ENCODE peak calls at places on chromosomes 12 and 14, in eight cellular contexts. W, S, Q, D, H, R, B and K are unnamed samples. For H3K4me1, the result is how much of the 10 kb centered on the place peaks cover.

GRCh38 chr12:45660330-45660729 is 69.2 kb upstream of the ARID2 start:
- DNase-seq in R (peak), B (peak), Q (no peak), D (peak), S (no peak), H (no peak), W (no peak), K (peak)

GRCh38 chr14:36264107-36264506 is 56.3 kb downstream of the MBIP start:
- DNase-seq in R (no peak), W (no peak), S (no peak), D (no peak), Q (no peak), H (no peak), B (no peak), K (no peak)

GRCh38 chr12:102948941-102949352 is 8.5 kb upstream of the ASCL1 start:
- DNase-seq in W (peak), B (peak), S (peak), R (peak), H (peak), D (peak), Q (peak), K (no peak)

GRCh38 chr14:87102979-87103378 is 890.0 kb downstream of the GALC start:
- DNase-seq in W (no peak), H (no peak), B (no peak), D (peak), Q (no peak), R (no peak), S (no peak), K (no peak)

GRCh38 chr14:75392686-75393641 is 34.9 kb upstream of the JDP2 start:
- DNase-seq in B (no peak), Q (no peak), D (no peak), W (no peak), R (no peak), S (no peak), H (no peak), K (no peak)

GRCh38 chr14:49982522-49982951 is 89.7 kb downstream of the ARF6 start:
- DNase-seq in B (peak), D (peak), Q (no peak), S (no peak), R (no peak), H (peak), W (peak), K (no peak)

GRCh38 chr14:51600658-51601057 is 51.1 kb upstream of the FRMD6 start:
- DNase-seq in W (no peak), D (no peak), Q (no peak), S (no peak), H (no peak), B (peak), R (no peak), K (no peak)

GRCh38 chr14:36091096-36091495 is 85.4 kb downstream of the PTCSC3 start:
- DNase-seq in W (peak), R (no peak), D (peak), B (peak), H (no peak), S (no peak), Q (no peak), K (no peak)

GRCh38 chr14:63470877-63471565 is 72.2 kb downstream of the PPP2R5E start:
- DNase-seq in S (no peak), B (peak), Q (no peak), H (no peak), D (peak), W (peak), R (no peak), K (no peak)

GRCh38 chr12:81888341-81888740 is 129.2 kb upstream of the PPFIA2 start:
- DNase-seq in W (peak), D (peak), Q (no peak), S (no peak), R (no peak), B (no peak), H (no peak), K (no peak)

GRCh38 chr14:88248606-88249005 is 74.5 kb downstream of the KCNK10 start:
- DNase-seq in B (peak), W (no peak), H (no peak), Q (no peak), S (no peak), R (no peak), D (peak), K (no peak)

GRCh38 chr14:49598479-49599301 is at the start of gene LRR1:
- DNase-seq in Q (peak), R (peak), W (peak), H (peak), D (peak), S (peak), B (peak), K (peak)

GRCh38 chr14:73783107-73783727 is 68.4 kb upstream of the PTGR2 start:
- DNase-seq in D (no peak), W (peak), R (no peak), B (no peak), H (no peak), S (no peak), Q (no peak), K (no peak)

GRCh38 chr14:73780896-73781295 is 66.7 kb upstream of the PNMA1 start:
- DNase-seq in S (no peak), B (no peak), W (no peak), Q (no peak), R (no peak), H (no peak), D (no peak), K (no peak)

GRCh38 chr14:73778736-73779135 is 64.6 kb upstream of the PNMA1 start:
- DNase-seq in Q (no peak), R (no peak), S (no peak), D (no peak), H (no peak), W (no peak), B (no peak), K (no peak)

GRCh38 chr14:73782623-73783022 is 68.4 kb upstream of the PNMA1 start:
- DNase-seq in B (no peak), W (no peak), D (no peak), S (no peak), Q (no peak), H (no peak), R (no peak), K (no peak)

DNA sequence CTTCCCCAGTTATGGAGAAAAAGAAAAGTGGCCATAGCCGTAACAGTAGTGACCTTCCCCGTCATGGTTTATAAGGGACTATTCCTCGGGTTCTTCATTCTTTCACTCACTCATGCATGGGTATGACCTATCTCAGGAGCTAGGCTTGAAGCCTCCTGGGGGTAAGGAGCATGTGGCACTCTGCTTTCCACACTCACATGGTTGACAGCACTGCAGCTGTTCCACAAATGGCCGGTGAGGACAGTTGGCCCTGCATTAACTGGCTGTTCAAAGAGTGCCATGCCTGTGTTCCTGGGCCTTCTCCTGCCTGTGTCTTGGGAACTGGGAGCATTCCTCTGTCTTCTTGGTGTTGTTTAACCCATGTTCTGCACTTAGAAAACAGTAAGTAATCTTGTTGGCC is 66.2 kb upstream of the PNMA1 start:
- DNase-seq in H (no peak), B (no peak), W (no peak), S (no peak), Q (no peak), D (no peak), R (no peak), K (no peak)
- H3K4me1 ChIP-seq in H (half or more), B (under half), W (under half), S (under half), Q (under half), D (under half), R (half or more), K (half or more)

DNA sequence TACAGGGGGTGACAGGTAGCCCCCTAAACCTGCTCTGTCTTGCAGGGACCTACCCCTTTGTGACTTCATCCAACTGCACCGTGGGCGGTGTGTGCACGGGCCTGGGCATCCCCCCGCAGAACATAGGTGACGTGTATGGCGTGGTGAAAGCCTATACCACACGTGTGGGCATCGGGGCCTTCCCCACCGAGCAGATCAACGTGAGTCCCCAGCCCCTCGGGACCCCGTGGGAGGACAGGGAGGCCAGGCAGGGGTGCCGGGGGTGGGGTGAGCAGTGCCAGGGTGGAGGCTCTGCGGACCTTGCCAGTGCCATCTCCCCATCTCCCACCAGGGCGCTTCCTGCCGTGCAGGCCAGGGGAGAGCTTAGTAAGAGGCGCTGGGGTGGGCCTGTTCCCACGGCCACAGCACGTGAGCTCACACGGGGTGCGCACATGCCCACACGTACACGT is 11.1 kb upstream of the SIVA1 start:
- DNase-seq in D (no peak), S (no peak), R (no peak), W (no peak), Q (no peak), H (no peak), B (no peak), K (peak)
- H3K27ac ChIP-seq in D (no peak), S (no peak), R (no peak), W (no peak), Q (peak), H (no peak), B (no peak), K (no peak)

DNA sequence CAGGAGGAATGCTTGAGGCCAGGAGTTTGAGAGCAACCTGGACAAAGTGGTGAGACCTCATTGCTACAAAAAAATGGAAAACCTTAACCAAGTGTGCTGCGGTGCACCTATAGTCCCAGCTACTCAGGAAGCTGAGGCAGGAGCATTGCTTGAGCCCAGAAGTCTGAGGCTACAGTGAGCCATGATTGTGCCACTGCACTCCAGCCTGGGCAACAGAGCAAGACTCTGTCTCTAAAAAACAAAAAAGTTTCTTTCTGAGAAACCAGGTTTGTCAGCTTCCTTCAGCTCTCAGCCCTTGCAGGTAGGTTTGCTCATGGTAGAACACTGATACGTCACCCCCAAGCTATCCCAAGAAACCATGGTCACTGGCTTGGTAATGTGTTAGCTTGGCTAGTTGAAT is 20.0 kb upstream of the MORN3 start:
- DNase-seq in Q (no peak), H (no peak), D (no peak), S (no peak), W (no peak), R (no peak), B (no peak), K (no peak)
- H3K4me3 ChIP-seq in Q (no peak), H (no peak), D (no peak), S (no peak), W (no peak), R (no peak), B (no peak), K (no peak)

DNA sequence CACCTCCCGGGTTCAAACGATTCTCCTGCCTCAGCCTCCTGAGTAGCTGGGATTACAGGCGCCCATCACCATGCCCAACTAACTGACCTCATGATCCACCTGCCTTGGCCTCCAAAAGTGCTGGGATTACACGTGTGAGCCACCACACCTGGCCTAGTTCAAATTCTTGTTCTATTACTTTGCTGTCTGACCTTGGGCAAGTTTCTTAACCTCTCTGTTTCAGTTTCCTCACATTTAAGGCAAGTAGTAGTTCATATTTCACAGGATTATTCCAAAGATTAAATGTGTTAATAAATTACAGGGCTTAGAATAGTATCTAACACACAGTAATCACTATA is 10.9 kb downstream of the RXYLT1 start:
- DNase-seq in Q (no peak), R (no peak), B (no peak), W (no peak), H (no peak), S (no peak), D (no peak), K (no peak)
- H3K4me1 ChIP-seq in Q (under half), R (under half), B (under half), W (under half), H (under half), S (under half), D (under half), K (under half)

DNA sequence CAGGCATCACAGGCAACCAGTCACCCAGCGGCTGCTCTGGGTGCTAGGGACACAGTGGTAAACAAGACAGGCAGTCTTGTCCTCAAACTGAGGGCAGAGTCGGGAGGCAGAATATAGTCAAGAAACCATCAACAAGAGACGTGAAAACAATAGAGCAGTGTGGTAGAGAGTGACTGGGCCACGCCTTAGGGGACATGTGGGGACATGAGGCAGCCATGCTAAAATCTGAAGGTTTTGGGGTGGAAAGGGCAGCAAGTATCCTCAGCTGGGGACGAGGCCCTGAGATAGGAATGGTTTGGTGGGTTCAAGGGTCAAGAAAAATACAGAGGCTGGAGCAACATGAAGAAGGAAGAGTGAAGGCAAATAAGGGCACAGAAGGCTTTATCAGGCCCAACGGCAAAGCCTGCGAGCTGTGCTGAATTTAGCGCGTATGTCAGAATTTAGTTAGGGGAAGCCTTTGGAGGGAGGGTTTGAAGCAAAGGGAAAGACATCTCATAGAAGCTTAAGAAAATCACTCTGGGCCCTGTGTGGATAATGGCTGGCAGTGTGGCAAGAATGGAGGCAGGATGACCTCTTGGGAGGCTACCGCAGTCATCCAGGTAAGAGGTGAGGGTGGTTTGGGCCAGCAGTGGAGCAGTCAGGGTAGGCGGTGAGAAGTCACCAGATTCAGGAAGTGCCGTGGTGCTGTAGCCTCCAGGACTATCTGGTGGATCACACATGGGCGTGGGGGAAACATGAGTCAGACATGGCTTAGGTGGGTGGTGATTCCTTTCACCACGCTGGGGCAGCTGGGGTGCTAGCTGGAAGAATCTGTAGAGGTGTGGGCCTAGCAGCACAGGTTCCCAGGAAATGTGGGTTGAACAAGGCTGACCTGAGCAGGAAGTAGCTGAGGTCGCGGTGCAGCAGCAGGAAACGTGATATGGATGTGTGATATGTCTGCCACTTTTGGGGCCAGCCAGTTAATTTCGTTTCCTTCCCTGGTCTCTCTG is 3.0 kb downstream of the EVL start:
- DNase-seq in W (no peak), D (peak), Q (peak), B (peak), H (peak), R (peak), S (no peak), K (no peak)
- H3K27ac ChIP-seq in W (no peak), D (no peak), Q (no peak), B (no peak), H (peak), R (peak), S (no peak), K (no peak)

GRCh38 chr14:71800878-71801277 is 131.4 kb upstream of the RGS6 start:
- DNase-seq in B (no peak), R (no peak), W (no peak), H (no peak), D (no peak), Q (no peak), S (no peak), K (no peak)
- H3K4me3 ChIP-seq in B (no peak), R (no peak), W (no peak), H (no peak), D (no peak), Q (no peak), S (no peak), K (no peak)

GRCh38 chr12:131331148-131331750 is 377.5 kb downstream of the ADGRD1 start:
- DNase-seq in Q (no peak), B (no peak), W (no peak), H (no peak), D (no peak), S (no peak), R (no peak), K (no peak)
- H3K4me1 ChIP-seq in Q (under half), B (under half), W (under half), H (under half), D (under half), S (under half), R (under half), K (under half)